ENCODE peak calls at places on chromosomes 5 and 9, in eight cellular contexts. T is cardiac muscle cell, Q is heart right ventricle, B is prostate gland, L is K562, D is thyroid gland, X is pancreas, V is GM23338. R is an unnamed sample. For H3K36me3, the result is how much of the 10 kb centered on the place peaks cover.

GRCh38 chr9:100690438-100690837 is 112.6 kb downstream of the CAVIN4 start:
- DNase-seq in D (no peak), B (no peak), T (no peak), V (no peak), Q (no peak), L (no peak), X (no peak), R (no peak)

GRCh38 chr9:16726718-16727451 is 143.6 kb downstream of the BNC2 start:
- DNase-seq in L (no peak), V (peak), D (peak), Q (peak), T (peak), X (peak), B (peak), R (no peak)

GRCh38 chr5:115423051-115423450 is 121.5 kb downstream of the FEM1C start:
- DNase-seq in D (no peak), X (no peak), B (no peak), Q (no peak), T (peak), L (no peak), V (no peak), R (no peak)

GRCh38 chr9:107874591-107875374 is 385.2 kb upstream of the KLF4 start:
- DNase-seq in B (no peak), T (no peak), Q (no peak), D (no peak), X (no peak), V (no peak), L (no peak), R (no peak)

GRCh38 chr9:134316444-134317160 is 9.7 kb upstream of the RXRA start:
- DNase-seq in Q (peak), T (peak), L (peak), B (no peak), X (peak), V (no peak), D (peak), R (no peak)

GRCh38 chr5:5420251-5420650 is 2.2 kb upstream of the ICE1 start:
- DNase-seq in V (no peak), L (no peak), T (no peak), D (no peak), X (no peak), Q (no peak), B (no peak), R (no peak)

GRCh38 chr5:173499471-173500212 is 116.8 kb downstream of the BOD1 start:
- DNase-seq in Q (peak), X (peak), B (no peak), D (no peak), T (no peak), L (no peak), V (no peak), R (no peak)

GRCh38 chr5:142246263-142246662 is 78.6 kb downstream of the SPRY4 start:
- DNase-seq in B (peak), X (no peak), V (no peak), D (no peak), T (peak), Q (no peak), L (no peak), R (no peak)

DNA sequence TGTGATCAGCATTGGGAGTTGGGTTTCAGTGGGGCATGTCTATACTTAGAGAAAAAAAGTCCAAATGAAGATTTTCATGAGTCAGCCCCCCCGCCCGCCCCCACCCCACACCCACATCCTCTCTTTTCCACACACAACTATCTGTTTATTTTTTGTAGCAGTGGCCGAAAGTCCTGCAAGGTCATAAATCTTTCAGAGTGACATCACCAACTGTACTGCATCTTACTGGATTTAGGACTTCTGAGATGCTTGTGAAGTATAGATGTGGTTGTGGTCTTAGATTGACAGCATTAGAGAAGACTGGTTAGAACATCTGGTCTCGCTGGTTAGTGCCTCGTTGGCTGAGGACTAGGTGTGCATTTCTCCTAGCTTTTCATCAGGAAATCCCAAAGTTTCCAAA is 7.3 kb upstream of the ROPN1L start:
- DNase-seq in Q (no peak), B (no peak), L (no peak), T (no peak), V (no peak), D (no peak), X (no peak), R (no peak)
- H3K36me3 ChIP-seq in Q (half or more), B (under half), L (half or more), T (under half), V (under half), D (under half), X (under half), R (under half)

GRCh38 chr9:131605770-131606590 is 60.7 kb downstream of the PRRT1B start:
- DNase-seq in X (no peak), L (peak), T (no peak), B (no peak), V (no peak), Q (no peak), D (no peak), R (no peak)
- H3K36me3 ChIP-seq in X (under half), L (under half), T (under half), B (under half), V (under half), Q (half or more), D (under half), R (under half)

GRCh38 chr5:130795037-130795436 is 370.0 kb downstream of the HINT1 start:
- DNase-seq in L (no peak), X (no peak), B (no peak), D (no peak), V (no peak), T (no peak), Q (no peak), R (no peak)

GRCh38 chr5:130799015-130799414 is 366.0 kb downstream of the HINT1 start:
- DNase-seq in L (no peak), V (no peak), D (no peak), X (no peak), B (no peak), T (no peak), Q (no peak), R (no peak)

GRCh38 chr5:130797303-130797702 is 367.8 kb downstream of the HINT1 start:
- DNase-seq in D (no peak), X (no peak), Q (no peak), L (no peak), V (no peak), B (no peak), T (no peak), R (no peak)

GRCh38 chr5:130796902-130797301 is 368.2 kb downstream of the HINT1 start:
- DNase-seq in X (no peak), V (no peak), D (no peak), B (no peak), L (no peak), Q (no peak), T (no peak), R (no peak)

GRCh38 chr5:130796032-130796431 is 369.0 kb downstream of the HINT1 start:
- DNase-seq in X (no peak), Q (no peak), B (no peak), T (no peak), L (no peak), D (no peak), V (no peak), R (no peak)
- H3K36me3 ChIP-seq in X (under half), Q (under half), B (under half), T (under half), L (under half), D (under half), V (under half), R (under half)

DNA sequence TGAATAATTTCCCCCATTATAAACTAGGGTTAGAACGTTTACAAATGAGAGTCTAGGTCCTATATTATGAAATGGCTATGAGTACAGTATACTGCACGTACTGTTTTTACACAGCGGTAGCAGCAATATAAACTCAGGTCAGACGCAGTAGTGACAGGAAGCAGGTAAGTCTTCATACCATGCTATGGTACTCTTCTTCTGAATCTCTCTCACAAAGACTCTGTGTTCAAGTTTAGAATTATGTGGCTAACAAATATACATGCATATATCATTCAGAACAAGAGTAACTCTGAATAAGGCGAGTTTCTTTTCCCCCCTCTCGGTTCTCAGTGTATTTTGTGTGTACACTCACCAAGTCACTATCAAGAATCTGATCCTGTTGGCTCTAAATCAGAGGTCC is 114.9 kb upstream of the KLF9 start:
- DNase-seq in B (no peak), Q (no peak), D (no peak), X (no peak), V (no peak), L (no peak), T (no peak), R (no peak)
- H3K36me3 ChIP-seq in B (under half), Q (under half), D (under half), X (under half), V (under half), L (under half), T (under half), R (under half)

GRCh38 chr9:2132484-2133082 is 117.4 kb downstream of the SMARCA2 start:
- DNase-seq in B (no peak), L (peak), Q (no peak), X (no peak), V (peak), T (peak), D (no peak), R (no peak)
- H3K36me3 ChIP-seq in B (under half), L (under half), Q (half or more), X (under half), V (under half), T (under half), D (under half), R (half or more)

R was measured in naive thymus-derived CD4-positive, alpha-beta T cell.